ENCODE peak calls at places on chromosomes 7 and 10, in four cellular contexts. E, R, O and A are unnamed samples. For H3K4me1, the result is how much of the 10 kb centered on the place peaks cover.

GRCh38 chr10:58177362-58177947 is 90.2 kb downstream of the IPMK start:
- DNase-seq in R (no peak), O (no peak), E (peak), A (peak)

GRCh38 chr10:131571346-131571745 is 259.8 kb upstream of the TCERG1L start:
- DNase-seq in R (no peak), O (no peak), E (no peak), A (no peak)

GRCh38 chr7:3888096-3888495 is 587.0 kb downstream of the SDK1 start:
- DNase-seq in R (no peak), E (no peak), O (no peak), A (peak)

GRCh38 chr7:23472974-23473847 is 2.9 kb upstream of the IGF2BP3 start:
- DNase-seq in E (no peak), R (peak), O (no peak), A (peak)

GRCh38 chr10:92850186-92850585 is 1.9 kb downstream of the EXOC6 start:
- DNase-seq in O (no peak), E (peak), R (no peak), A (no peak)

GRCh38 chr7:36017111-36017510 is 135.9 kb upstream of the EEPD1 start:
- DNase-seq in R (no peak), O (no peak), E (no peak), A (no peak)

GRCh38 chr7:52017802-52018679 is 701.4 kb upstream of the COBL start:
- DNase-seq in E (no peak), R (peak), O (peak), A (peak)

GRCh38 chr7:2474813-2475677 is 1.2 kb downstream of the GRIFIN start:
- DNase-seq in R (no peak), O (no peak), E (no peak), A (no peak)

GRCh38 chr7:148242271-148242801 is 348.2 kb upstream of the C7orf33 start:
- DNase-seq in R (peak), E (peak), O (peak), A (peak)

GRCh38 chr7:99037327-99037940 is 106.5 kb downstream of the SMURF1 start:
- DNase-seq in E (no peak), R (no peak), O (no peak), A (no peak)

GRCh38 chr10:5560142-5560843 is 35.5 kb downstream of the CALML3 start:
- DNase-seq in R (no peak), E (no peak), O (no peak), A (no peak)

GRCh38 chr10:85148693-85149640 is 820.6 kb downstream of the CCSER2 start:
- DNase-seq in O (no peak), R (no peak), E (no peak), A (no peak)

GRCh38 chr7:74405191-74405898 is 48.4 kb upstream of the GTF2IRD1 start:
- DNase-seq in E (no peak), O (peak), R (peak), A (no peak)

GRCh38 chr7:15440482-15440881 is 121.3 kb downstream of the AGMO start:
- DNase-seq in E (no peak), R (no peak), O (no peak), A (no peak)

GRCh38 chr10:78602201-78602917 is 466.4 kb upstream of the ZMIZ1 start:
- DNase-seq in R (no peak), E (peak), O (peak), A (no peak)

GRCh38 chr10:69760086-69760485 is 41.6 kb upstream of the COL13A1 start:
- DNase-seq in O (no peak), R (no peak), E (peak), A (peak)

GRCh38 chr7:493661-494251 is 25.9 kb downstream of the PDGFA start:
- DNase-seq in R (no peak), E (no peak), O (no peak), A (no peak)

GRCh38 chr10:32946108-32946507 is 11.9 kb downstream of the ITGB1 start:
- DNase-seq in E (no peak), R (no peak), O (no peak), A (no peak)
- H3K4ac ChIP-seq in E (no peak), R (no peak), O (no peak), A (no peak)

GRCh38 chr10:34491666-34492065 is 323.4 kb downstream of the PARD3 start:
- DNase-seq in R (no peak), E (no peak), O (no peak), A (peak)
- H3K4me1 ChIP-seq in R (under half), E (under half), O (under half), A (under half)

GRCh38 chr7:44061645-44062179 is 3.7 kb downstream of the PGAM2 start:
- DNase-seq in E (no peak), R (no peak), O (no peak), A (no peak)

GRCh38 chr7:44058759-44059218 is 6.6 kb downstream of the PGAM2 start:
- DNase-seq in O (no peak), R (no peak), E (no peak), A (no peak)

GRCh38 chr7:44060948-44061644 is 4.3 kb downstream of the PGAM2 start:
- DNase-seq in E (no peak), R (no peak), O (no peak), A (no peak)

GRCh38 chr7:44059219-44060090 is 5.9 kb downstream of the PGAM2 start:
- DNase-seq in O (no peak), E (no peak), R (no peak), A (no peak)

DNA sequence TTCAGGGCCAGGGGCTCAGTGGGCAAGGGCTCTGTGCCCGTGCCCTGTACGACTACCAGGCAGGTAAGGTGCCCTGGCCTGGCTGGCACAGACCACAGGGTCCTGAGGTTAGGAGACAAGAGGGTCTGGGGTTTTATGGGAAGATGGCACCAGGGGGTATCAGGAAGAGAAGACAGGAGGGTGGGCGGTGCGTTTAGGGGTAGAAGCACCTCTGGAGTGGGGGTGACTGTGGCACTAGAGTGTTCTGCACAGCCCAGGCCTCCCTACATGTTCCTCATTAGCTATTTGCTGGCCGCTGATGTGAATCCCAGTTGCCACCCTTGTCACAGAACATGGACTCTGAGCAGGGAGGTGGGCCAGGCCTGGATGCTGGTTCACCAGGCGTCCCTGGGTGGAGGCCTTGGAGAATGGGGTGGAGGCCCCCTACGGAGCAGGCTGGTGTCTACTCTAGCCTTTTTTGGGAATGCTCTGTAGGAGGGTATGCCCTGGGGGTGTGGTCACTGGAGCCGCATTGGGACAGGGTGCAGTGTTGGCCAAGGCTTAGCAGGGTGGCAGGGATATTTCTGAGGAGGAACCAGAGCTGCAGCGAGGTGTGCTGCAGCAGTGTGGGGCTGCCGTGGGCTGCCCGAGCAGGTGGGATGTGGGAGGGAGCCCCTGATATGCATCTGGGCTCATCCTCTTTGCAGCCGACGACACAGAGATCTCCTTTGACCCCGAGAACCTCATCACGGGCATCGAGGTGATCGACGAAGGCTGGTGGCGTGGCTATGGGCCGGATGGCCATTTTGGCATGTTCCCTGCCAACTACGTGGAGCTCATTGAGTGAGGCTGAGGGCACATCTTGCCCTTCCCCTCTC is 5.0 kb downstream of the PGAM2 start:
- DNase-seq in E (no peak), R (no peak), O (no peak), A (no peak)
- H3K4ac ChIP-seq in E (no peak), R (no peak), O (no peak), A (no peak)

DNA sequence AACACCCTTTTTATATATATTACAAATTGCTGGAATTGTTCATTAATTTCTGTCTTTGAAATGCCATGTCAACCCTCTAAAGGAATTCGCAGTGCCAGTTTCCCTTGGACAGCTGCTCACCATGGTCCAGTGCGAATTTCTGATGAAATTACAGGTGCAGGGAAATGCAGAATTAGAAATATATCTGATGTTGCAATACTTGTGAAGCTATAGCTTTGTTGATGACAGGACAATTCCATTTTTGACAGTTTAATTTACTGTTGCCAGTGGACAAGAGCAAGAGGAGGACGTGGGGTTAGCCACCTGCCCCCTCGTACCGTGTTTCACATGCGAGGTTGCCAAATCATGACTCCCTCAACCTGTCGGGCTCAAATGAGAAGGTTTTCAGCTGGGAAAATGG is 140.6 kb downstream of the MGMT start:
- DNase-seq in O (no peak), R (no peak), E (no peak), A (no peak)
- H3K4me1 ChIP-seq in O (under half), R (under half), E (under half), A (under half)

DNA sequence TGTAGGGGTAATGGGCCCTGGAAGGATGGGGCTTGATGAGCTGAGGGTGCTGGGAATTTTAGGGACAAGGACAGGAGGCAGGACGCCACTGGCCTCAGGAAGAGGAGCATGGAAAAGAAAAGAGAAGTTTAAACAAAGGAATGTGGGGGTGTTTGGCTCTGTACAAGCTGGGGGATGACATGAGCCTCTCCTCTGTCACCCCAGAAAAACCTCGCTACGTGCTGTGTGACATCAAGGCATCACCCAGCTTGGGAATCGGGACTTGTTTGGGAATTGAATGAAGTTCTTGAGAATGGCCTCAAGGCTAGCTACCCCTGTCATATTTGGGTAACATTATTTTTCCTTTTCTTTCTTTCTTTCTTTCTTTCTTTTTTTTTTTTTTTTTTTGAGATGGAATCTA is 47.7 kb upstream of the HSPB1 start:
- DNase-seq in O (no peak), E (no peak), R (no peak), A (no peak)
- H3K4ac ChIP-seq in O (no peak), E (no peak), R (no peak), A (no peak)

GRCh38 chr7:134714791-134715190 is 64.6 kb upstream of the CALD1 start:
- DNase-seq in E (no peak), O (no peak), R (no peak), A (no peak)
- H3K4me1 ChIP-seq in E (under half), O (under half), R (under half), A (under half)

DNA sequence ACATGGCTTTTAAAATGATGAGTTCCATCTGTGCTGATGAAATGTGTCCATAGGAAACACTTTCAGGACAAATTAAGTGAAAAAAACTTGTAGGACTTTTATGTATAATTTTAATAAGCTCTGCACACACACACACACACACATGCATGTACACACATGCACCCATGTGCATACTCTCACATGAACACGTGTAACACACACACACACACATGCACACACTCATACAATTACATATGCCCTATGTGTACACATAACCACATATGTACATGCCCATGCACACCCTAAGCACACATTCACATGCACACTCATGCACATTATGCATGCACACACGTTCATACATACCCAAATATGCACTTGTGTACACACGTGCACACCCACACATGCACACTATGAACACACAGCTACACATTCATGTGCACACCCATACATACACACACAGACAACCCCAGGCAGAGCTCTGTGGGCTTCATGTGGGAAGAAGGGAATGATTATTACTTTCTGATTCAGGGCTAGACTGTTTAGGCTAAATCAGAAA is 68.9 kb downstream of the C10orf143 start:
- DNase-seq in O (no peak), E (no peak), R (no peak), A (no peak)
- H3K4ac ChIP-seq in O (no peak), E (no peak), R (no peak), A (no peak)

DNA sequence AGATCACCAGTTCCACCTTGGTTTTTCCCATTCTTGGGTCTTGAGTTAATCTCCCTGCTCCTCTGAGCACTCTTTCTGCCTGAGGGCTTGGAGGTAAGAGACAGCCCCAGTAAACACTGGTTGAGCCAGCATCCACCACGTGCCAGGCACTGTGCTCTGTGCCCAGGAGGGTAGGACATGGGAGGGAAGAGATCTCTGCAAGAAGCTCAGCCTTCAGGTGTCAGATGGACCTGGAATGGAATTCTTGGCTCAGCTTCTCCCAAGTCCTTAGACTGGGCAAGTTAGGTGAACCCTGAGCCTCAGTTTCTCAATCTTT is 2.5 kb downstream of the ZYX start:
- DNase-seq in O (no peak), R (no peak), E (no peak), A (no peak)
- H3K4me1 ChIP-seq in O (under half), R (under half), E (under half), A (half or more)

DNA sequence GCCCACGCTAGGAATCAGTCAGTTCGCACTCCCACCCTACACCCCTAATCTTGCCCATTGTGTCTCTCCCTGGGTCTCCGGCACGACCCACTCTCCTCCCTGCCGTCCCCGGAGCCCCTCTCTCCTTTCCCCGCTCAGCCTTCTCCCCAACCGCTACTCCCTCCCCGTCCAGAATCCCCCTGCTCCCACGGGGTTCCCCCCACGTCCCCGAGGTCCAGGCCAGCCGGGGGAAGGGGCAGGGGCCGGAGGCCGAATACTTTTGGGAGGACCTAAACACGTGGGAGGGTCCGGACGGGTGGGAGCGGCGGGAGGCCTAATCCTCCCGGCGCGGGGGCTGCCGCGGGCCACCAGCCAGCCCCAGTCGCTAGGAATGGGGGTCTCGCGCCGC is 560 bp downstream of the RARRES2 start:
- DNase-seq in O (no peak), R (no peak), E (no peak), A (no peak)
- H3K4ac ChIP-seq in O (no peak), R (no peak), E (no peak), A (peak)

GRCh38 chr10:105579112-105579511 is 938.0 kb downstream of the SORCS3 start:
- DNase-seq in O (no peak), E (no peak), R (no peak), A (no peak)

DNA sequence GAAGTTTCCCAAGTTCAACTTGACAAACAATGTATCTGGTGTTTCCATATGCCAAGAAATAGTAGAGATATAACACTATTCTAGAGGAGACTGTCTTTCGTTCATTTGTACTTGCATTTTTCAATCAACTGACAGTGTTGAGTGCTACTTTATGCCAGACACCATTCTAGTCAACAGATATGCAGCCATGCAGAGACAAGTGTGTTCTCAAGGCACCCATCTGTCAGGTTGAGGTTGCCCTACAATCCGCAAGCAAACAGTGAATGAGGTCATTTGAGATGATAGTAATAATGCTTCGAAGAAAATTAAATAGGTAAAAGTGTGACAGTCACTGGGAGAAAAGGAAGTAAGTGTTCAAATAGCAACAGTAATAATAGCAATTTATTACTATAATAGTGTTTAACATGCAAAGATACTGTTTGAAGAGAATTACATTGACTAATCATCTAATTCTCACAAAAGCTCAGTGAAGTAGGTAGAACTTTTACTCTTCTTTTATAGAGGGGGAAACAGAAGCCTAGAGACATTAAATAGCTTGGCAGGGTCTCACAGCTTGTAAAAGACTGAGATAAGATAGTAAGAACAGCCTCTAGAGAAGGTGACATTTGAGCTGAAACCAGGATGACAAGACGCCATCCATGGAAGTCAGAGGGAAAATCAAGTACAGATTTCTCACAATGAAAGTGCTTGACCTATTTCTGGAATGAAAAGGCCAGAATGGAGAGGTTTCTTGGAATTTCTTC is 936.9 kb downstream of the SORCS3 start:
- DNase-seq in O (no peak), E (no peak), R (no peak), A (no peak)
- H3K4me1 ChIP-seq in O (under half), E (under half), R (under half), A (under half)